ENCODE peak calls at places on chromosome 17, in six cellular contexts. F is kidney; C is IMR-90; U is naive thymus-derived CD4-positive, alpha-beta T cell; O is CD4-positive, CD25-positive, alpha-beta regulatory T cell; I is right lobe of liver. E is an unnamed sample.

GRCh38 chr17:50527155-50527762 is 5.3 kb upstream of the EPN3 start:
- DNase-seq in F (no peak), C (no peak), U (no peak), O (no peak), I (no peak), E (no peak)

GRCh38 chr17:17057057-17057551 is 14.8 kb downstream of the MPRIP start:
- DNase-seq in F (no peak), C (no peak), U (no peak), O (no peak), I (no peak), E (no peak)

GRCh38 chr17:7988750-7989178 is 13.7 kb upstream of the GUCY2D start:
- DNase-seq in F (no peak), C (peak; percentile 86), U (peak; percentile 66), O (peak; percentile 46), I (no peak), E (peak; percentile 46)

GRCh38 chr17:59101178-59101577 is 5.5 kb downstream of the TRIM37 start:
- DNase-seq in F (no peak), C (no peak), U (no peak), O (no peak), I (no peak), E (no peak)

GRCh38 chr17:10579270-10579669 is 29.8 kb upstream of the MYH2 start:
- DNase-seq in F (no peak), C (no peak), U (no peak), O (no peak), I (no peak), E (no peak)

GRCh38 chr17:7042507-7043194 is 1.2 kb downstream of the SLC16A11 start:
- DNase-seq in F (no peak), C (no peak), U (peak; percentile 36), O (peak; percentile 46), I (no peak), E (peak; percentile 74)

GRCh38 chr17:32870969-32871368 is 6.0 kb downstream of the MYO1D start:
- DNase-seq in F (no peak), C (no peak), U (no peak), O (no peak), I (no peak), E (no peak)

GRCh38 chr17:22278302-22279275 is 586.3 kb downstream of the KCNJ18 start:
- DNase-seq in F (peak; percentile 66), C (no peak), U (no peak), O (no peak), I (no peak), E (no peak)

GRCh38 chr17:70313450-70313849 is 144.1 kb downstream of the KCNJ2 start:
- DNase-seq in F (no peak), C (peak; percentile 86), U (no peak), O (no peak), I (no peak), E (no peak)

GRCh38 chr17:8489841-8490240 is 54.2 kb downstream of the NDEL1 start:
- DNase-seq in F (no peak), C (peak; percentile 37), U (no peak), O (no peak), I (no peak), E (no peak)

GRCh38 chr17:5361426-5361825 is 58.0 kb downstream of the NUP88 start:
- DNase-seq in F (no peak), C (no peak), U (no peak), O (no peak), I (no peak), E (no peak)

GRCh38 chr17:17322516-17323510 is 19.6 kb downstream of the NT5M start:
- DNase-seq in F (peak; percentile 48), C (no peak), U (no peak), O (no peak), I (no peak), E (no peak)

GRCh38 chr17:57324060-57324459 is 67.7 kb downstream of the MSI2 start:
- DNase-seq in F (no peak), C (no peak), U (no peak), O (no peak), I (no peak), E (no peak)

GRCh38 chr17:2719861-2720260 is 8.3 kb upstream of the CLUH start:
- DNase-seq in F (no peak), C (no peak), U (no peak), O (no peak), I (no peak), E (no peak)

GRCh38 chr17:40859536-40859935 is 7.5 kb downstream of the KRT12 start:
- DNase-seq in F (no peak), C (peak; percentile 8), U (no peak), O (no peak), I (no peak), E (no peak)

GRCh38 chr17:80920406-80920805 is 71.2 kb upstream of the CHMP6 start:
- DNase-seq in F (peak; percentile 69), C (peak; percentile 38), U (no peak), O (no peak), I (no peak), E (no peak)

GRCh38 chr17:5127910-5128309 is 12.1 kb downstream of the USP6 start:
- DNase-seq in F (peak; percentile 18), C (no peak), U (no peak), O (no peak), I (no peak), E (no peak)

GRCh38 chr17:14488958-14489550 is 188.2 kb downstream of the HS3ST3B1 start:
- DNase-seq in F (no peak), C (no peak), U (no peak), O (no peak), I (no peak), E (no peak)

GRCh38 chr17:49779730-49780220 is 8.7 kb upstream of the KAT7 start:
- DNase-seq in F (no peak), C (peak; percentile 84), U (no peak), O (no peak), I (no peak), E (no peak)

GRCh38 chr17:74427048-74427762 is 4.7 kb upstream of the GPRC5C start:
- DNase-seq in F (peak; percentile 93), C (no peak), U (no peak), O (no peak), I (peak; percentile 83), E (no peak)

GRCh38 chr17:60959696-60960095 is 282.0 kb downstream of the BCAS3 start:
- DNase-seq in F (no peak), C (no peak), U (no peak), O (no peak), I (no peak), E (no peak)

GRCh38 chr17:7046127-7046724 is 2.3 kb upstream of the SLC16A11 start:
- DNase-seq in F (peak; percentile 92), C (no peak), U (peak; percentile 33), O (peak; percentile 35), I (peak; percentile 46), E (peak; percentile 43)

GRCh38 chr17:77117415-77117814 is 23.4 kb upstream of the SEC14L1 start:
- DNase-seq in F (no peak), C (no peak), U (no peak), O (no peak), I (no peak), E (no peak)

GRCh38 chr17:1391577-1391976 is 8.4 kb downstream of the YWHAE start:
- DNase-seq in F (no peak), C (no peak), U (no peak), O (no peak), I (no peak), E (no peak)

GRCh38 chr17:43983515-43984411 is 20.7 kb upstream of the NAGS start:
- DNase-seq in F (peak; percentile 76), C (no peak), U (no peak), O (no peak), I (peak; percentile 42), E (no peak)

GRCh38 chr17:66348605-66349165 is 46.3 kb downstream of the PRKCA start:
- DNase-seq in F (no peak), C (peak; percentile 89), U (no peak), O (no peak), I (peak; percentile 36), E (no peak)

GRCh38 chr17:73639926-73640325 is 4.3 kb downstream of the SDK2 start:
- DNase-seq in F (no peak), C (no peak), U (no peak), O (no peak), I (no peak), E (no peak)

GRCh38 chr17:42117397-42118125 is 3.6 kb downstream of the KAT2A start:
- DNase-seq in F (no peak), C (no peak), U (no peak), O (no peak), I (no peak), E (no peak)
- H3K4me1 ChIP-seq in F (peaks cover 12% of the 10 kb centered on the region), C (peaks cover 9% of the 10 kb centered on the region), U (peaks cover 11% of the 10 kb centered on the region), O (peaks cover 17% of the 10 kb centered on the region), I (peaks cover 11% of the 10 kb centered on the region), E (peaks cover 21% of the 10 kb centered on the region)

DNA sequence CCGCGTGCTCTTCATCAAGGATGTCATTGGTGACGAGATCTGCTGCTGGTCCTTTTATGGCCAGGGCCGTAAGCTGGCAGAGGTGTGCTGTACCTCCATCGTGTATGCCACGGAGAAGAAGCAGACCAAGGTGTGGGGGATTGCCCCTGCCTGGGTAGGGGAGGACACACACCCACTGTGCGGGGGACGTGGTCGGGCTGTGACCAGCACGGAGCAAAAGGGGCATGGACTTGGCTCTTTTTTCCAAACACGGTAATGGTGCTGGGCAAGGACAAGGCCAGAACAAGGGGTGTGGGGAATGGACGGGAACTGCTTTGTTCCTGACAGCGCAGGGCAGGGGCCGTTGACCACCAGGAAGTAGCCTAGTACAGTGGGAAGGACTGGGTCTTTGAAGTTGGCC is 6.8 kb downstream of the TNFAIP1 start:
- DNase-seq in F (no peak), C (no peak), U (no peak), O (no peak), I (no peak), E (no peak)
- H3K36me3 ChIP-seq in F (peaks cover 38% of the 10 kb centered on the region), C (peaks cover 71% of the 10 kb centered on the region), U (peaks cover 10% of the 10 kb centered on the region), O (peaks cover 71% of the 10 kb centered on the region), I (peaks cover 21% of the 10 kb centered on the region), E (peaks cover 38% of the 10 kb centered on the region)

GRCh38 chr17:83110755-83111154 is 31.3 kb downstream of the METRNL start:
- DNase-seq in F (no peak), C (peak; percentile 46), U (no peak), O (no peak), I (no peak), E (no peak)
- H3K27ac ChIP-seq in F (no peak overlapping the region), C (peak overlapping the region; percentile 79), U (no peak overlapping the region), O (no peak overlapping the region), I (peak overlapping the region; percentile 81), E (no peak overlapping the region)

DNA sequence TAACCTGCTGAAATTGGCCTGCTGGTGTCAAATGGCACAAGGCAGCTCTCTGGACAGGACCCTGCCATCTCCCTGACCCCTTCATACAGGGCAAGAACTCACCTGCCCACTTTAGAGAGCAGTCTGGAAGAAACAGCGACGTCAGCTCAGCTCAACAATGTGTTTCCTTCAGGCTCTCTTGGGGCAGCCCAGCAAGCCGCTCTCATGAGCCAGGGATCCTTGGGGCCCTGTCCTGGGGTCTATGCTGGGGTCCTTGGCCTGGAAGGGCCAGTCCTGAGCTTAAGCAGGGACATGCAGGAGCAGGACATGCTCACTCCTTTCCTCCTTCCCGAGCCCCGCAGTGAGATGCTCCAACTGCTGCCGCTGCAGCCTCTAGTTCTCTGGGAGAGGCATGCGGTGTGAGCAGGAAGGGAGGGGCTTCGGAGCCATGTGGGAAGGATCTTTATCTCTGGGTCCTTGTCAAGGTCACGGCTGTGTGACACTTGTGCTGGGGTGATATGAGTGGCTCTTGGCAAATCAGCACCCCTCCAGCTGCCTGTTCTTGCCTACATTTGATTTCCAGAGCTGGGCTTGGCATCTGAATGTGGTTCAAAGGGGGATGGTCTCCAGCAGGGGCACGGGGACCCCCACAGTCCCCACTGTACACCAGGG is 3.4 kb downstream of the C1QTNF1 start:
- DNase-seq in F (peak; percentile 68), C (no peak), U (no peak), O (no peak), I (peak; percentile 30), E (no peak)
- H3K4me1 ChIP-seq in F (peaks cover 6% of the 10 kb centered on the region), C (peaks cover 27% of the 10 kb centered on the region), U (peaks cover 4% of the 10 kb centered on the region), O (peaks cover 12% of the 10 kb centered on the region), I (no peaks in the 10 kb centered on the region), E (peaks cover 8% of the 10 kb centered on the region)